ENCODE peak calls at places on chromosomes 5 and 9, in seven cellular contexts. V is NCI-H510A treated with DMSO at 0.1 percent for 48 hours, A is brain microvascular endothelial cell, P is glutamatergic neuron, X is hypothalamus, R is lower leg skin, K is AG10803. G is an unnamed sample.

GRCh38 chr9:122138560-122139268 is 20.9 kb downstream of the NDUFA8 start:
- DNase-seq in V (no peak), P (no peak), X (no peak), K (no peak), R (no peak), A (no peak), G (no peak)

GRCh38 chr9:78713746-78714405 is 417.0 kb downstream of the PSAT1 start:
- DNase-seq in R (no peak), X (no peak), V (no peak), K (peak), A (no peak), P (no peak), G (no peak)

GRCh38 chr5:139646912-139647391 is 1.2 kb upstream of the CXXC5 start:
- DNase-seq in A (no peak), K (no peak), X (no peak), V (no peak), R (no peak), P (peak), G (no peak)

GRCh38 chr5:14193496-14193895 is 50.4 kb downstream of the TRIO start:
- DNase-seq in K (no peak), A (no peak), V (no peak), X (no peak), R (no peak), P (no peak), G (no peak)

GRCh38 chr5:122403965-122404364 is 91.9 kb downstream of the SNCAIP start:
- DNase-seq in K (no peak), V (no peak), A (no peak), P (no peak), R (no peak), X (no peak), G (no peak)

GRCh38 chr9:114382951-114383865 is 4.6 kb downstream of the AKNA start:
- DNase-seq in V (no peak), P (peak), A (peak), K (peak), X (peak), R (no peak), G (no peak)

GRCh38 chr5:124524552-124525232 is 221.7 kb downstream of the ZNF608 start:
- DNase-seq in A (no peak), K (no peak), X (no peak), V (no peak), R (no peak), P (no peak), G (peak)

GRCh38 chr5:143219696-143220095 is 183.8 kb downstream of the NR3C1 start:
- DNase-seq in V (no peak), K (peak), P (no peak), A (no peak), R (no peak), X (no peak), G (no peak)

GRCh38 chr5:84383816-84384603 is 670 bp downstream of the EDIL3 start:
- DNase-seq in X (peak), P (peak), K (peak), V (peak), R (no peak), A (peak), G (no peak)

GRCh38 chr9:133750927-133751649 is 12.9 kb upstream of the SARDH start:
- DNase-seq in P (no peak), K (no peak), R (no peak), A (no peak), X (no peak), V (no peak), G (no peak)

GRCh38 chr5:83636141-83636540 is 84.5 kb downstream of the HAPLN1 start:
- DNase-seq in V (no peak), A (peak), P (no peak), X (no peak), R (no peak), K (peak), G (no peak)

GRCh38 chr5:110917161-110917875 is 154.2 kb upstream of the TSLP start:
- DNase-seq in A (peak), V (no peak), P (no peak), X (no peak), R (no peak), K (no peak), G (no peak)

GRCh38 chr5:34674226-34674625 is 18.1 kb downstream of the RAI14 start:
- DNase-seq in R (no peak), K (peak), A (peak), X (no peak), P (no peak), V (no peak), G (no peak)

GRCh38 chr5:19790811-19791466 is 197.1 kb downstream of the CDH18 start:
- DNase-seq in A (no peak), P (no peak), R (no peak), K (no peak), X (no peak), V (no peak), G (no peak)

GRCh38 chr9:127210851-127211730 is 53.5 kb upstream of the GARNL3 start:
- DNase-seq in R (no peak), K (no peak), V (no peak), P (peak), A (no peak), X (no peak), G (no peak)

GRCh38 chr9:94164756-94165549 is 80.7 kb downstream of the PTPDC1 start:
- DNase-seq in K (no peak), P (no peak), A (no peak), X (no peak), V (no peak), R (no peak), G (no peak)

GRCh38 chr9:129111762-129112151 is 542 bp downstream of the PTPA start:
- DNase-seq in A (peak), V (peak), K (peak), X (peak), R (peak), P (peak), G (peak)

GRCh38 chr5:154757647-154758406 is 2.6 kb downstream of the LARP1 start:
- DNase-seq in V (peak), P (no peak), A (no peak), R (no peak), X (no peak), K (peak), G (peak)

GRCh38 chr5:76367623-76368366 is 35.3 kb upstream of the IQGAP2 start:
- DNase-seq in R (no peak), K (no peak), A (no peak), X (no peak), V (no peak), P (no peak), G (no peak)

GRCh38 chr9:79693750-79694149 is 122.0 kb downstream of the TLE4 start:
- DNase-seq in R (no peak), X (no peak), A (no peak), K (no peak), P (no peak), V (no peak), G (no peak)

GRCh38 chr5:158769702-158770101 is 330.0 kb downstream of the EBF1 start:
- DNase-seq in A (no peak), P (no peak), X (no peak), K (peak), R (no peak), V (no peak), G (no peak)

GRCh38 chr9:78879324-78880100 is 582.6 kb downstream of the PSAT1 start:
- DNase-seq in A (no peak), P (no peak), V (no peak), K (peak), R (no peak), X (no peak), G (no peak)

GRCh38 chr5:113230711-113231652 is 203.8 kb downstream of the TSSK1B start:
- DNase-seq in V (no peak), P (no peak), X (no peak), K (peak), R (no peak), A (peak), G (no peak)

GRCh38 chr9:136525841-136526499 is 19.9 kb downstream of the NOTCH1 start:
- DNase-seq in X (peak), A (no peak), K (no peak), P (peak), R (no peak), V (peak), G (no peak)

GRCh38 chr9:22141906-22142305 is 132.8 kb upstream of the CDKN2B start:
- DNase-seq in P (no peak), A (peak), X (no peak), K (no peak), R (no peak), V (no peak), G (no peak)

GRCh38 chr9:104232781-104233341 is 138.8 kb downstream of the SMC2 start:
- DNase-seq in A (peak), K (peak), P (no peak), X (no peak), V (no peak), R (no peak), G (no peak)

GRCh38 chr5:78504726-78505431 is 143.7 kb downstream of the LHFPL2 start:
- DNase-seq in P (peak), A (peak), R (peak), V (peak), X (peak), K (peak), G (no peak)

GRCh38 chr5:137997726-137998213 is 35.1 kb downstream of the FAM13B start:
- DNase-seq in R (no peak), K (no peak), P (no peak), A (peak), X (no peak), V (no peak), G (peak)

GRCh38 chr5:92468307-92468706 is 1085.2 kb upstream of the ARRDC3 start:
- DNase-seq in X (no peak), K (no peak), A (no peak), V (no peak), P (no peak), R (no peak), G (no peak)

G was measured in OCI-LY7.